ENCODE peak calls at places on chromosomes 7 and 10, in five cellular contexts. D is MM.1S, M is LoVo, R is tibial nerve, K is naive B cell. J is an unnamed sample.

GRCh38 chr7:106022193-106022821 is 59.2 kb downstream of the CDHR3 start:
- DNase-seq in D (peak; percentile 88), M (no peak), R (no peak), K (peak; percentile 48), J (peak; percentile 74)

GRCh38 chr10:29535012-29535777 is 99.6 kb downstream of the SVIL start:
- DNase-seq in D (no peak), M (peak; percentile 77), R (peak; percentile 54), K (no peak), J (peak; percentile 97)

GRCh38 chr10:2908851-2909630 is 158.3 kb upstream of the PFKP start:
- DNase-seq in D (peak; percentile 23), M (no peak), R (no peak), K (no peak), J (no peak)

GRCh38 chr7:99599836-99600235 is 1.8 kb downstream of the TMEM225B start:
- DNase-seq in D (no peak), M (no peak), R (no peak), K (no peak), J (no peak)

GRCh38 chr10:95963202-95963991 is 55.6 kb downstream of the CC2D2B start:
- DNase-seq in D (peak; percentile 14), M (no peak), R (no peak), K (peak; percentile 7), J (no peak)

GRCh38 chr10:88117869-88118632 is 254.6 kb downstream of the PTEN start:
- DNase-seq in D (no peak), M (no peak), R (peak; percentile 58), K (peak; percentile 65), J (peak; percentile 41)

GRCh38 chr7:29204491-29205281 is 10.1 kb downstream of the CHN2 start:
- DNase-seq in D (no peak), M (no peak), R (no peak), K (no peak), J (no peak)

GRCh38 chr10:11080564-11080984 is 62.9 kb downstream of the CELF2 start:
- DNase-seq in D (peak; percentile 83), M (no peak), R (no peak), K (no peak), J (no peak)

GRCh38 chr10:28668363-28669226 is 8.7 kb upstream of the BAMBI start:
- DNase-seq in D (no peak), M (peak; percentile 48), R (peak; percentile 45), K (peak; percentile 47), J (peak; percentile 68)

GRCh38 chr7:158633055-158633956 is 45.7 kb upstream of the PTPRN2 start:
- DNase-seq in D (no peak), M (no peak), R (no peak), K (no peak), J (no peak)